ENCODE peak calls at places on chromosomes 3 and 15, in seven cellular contexts. U, O, Z, G, P, R and A are unnamed samples.

GRCh38 chr3:138046084-138046483 is 36.1 kb downstream of the CLDN18 start:
- DNase-seq in U (no peak), O (no peak), Z (no peak), G (no peak), P (no peak), R (no peak), A (peak)

GRCh38 chr3:65508743-65509422 is 529.8 kb downstream of the MAGI1 start:
- DNase-seq in U (no peak), O (no peak), Z (no peak), G (no peak), P (no peak), R (no peak), A (no peak)

GRCh38 chr15:72515591-72516389 is 41.7 kb downstream of the ARIH1 start:
- DNase-seq in U (no peak), O (no peak), Z (no peak), G (no peak), P (no peak), R (no peak), A (no peak)

GRCh38 chr15:60649845-60650548 is 171.1 kb upstream of the ICE2 start:
- DNase-seq in U (no peak), O (peak), Z (no peak), G (no peak), P (no peak), R (no peak), A (no peak)

GRCh38 chr15:52013151-52013791 is 5.7 kb upstream of the MAPK6 start:
- DNase-seq in U (no peak), O (no peak), Z (no peak), G (no peak), P (no peak), R (no peak), A (no peak)

GRCh38 chr3:171404376-171404982 is 55.7 kb downstream of the TNIK start:
- DNase-seq in U (no peak), O (no peak), Z (no peak), G (no peak), P (no peak), R (no peak), A (no peak)

GRCh38 chr15:34644061-34644460 is 60.6 kb upstream of the GOLGA8B start:
- DNase-seq in U (no peak), O (no peak), Z (no peak), G (no peak), P (no peak), R (no peak), A (no peak)

GRCh38 chr3:119336823-119337222 is 42.6 kb downstream of the ARHGAP31 start:
- DNase-seq in U (no peak), O (no peak), Z (no peak), G (no peak), P (no peak), R (no peak), A (no peak)

GRCh38 chr3:12817341-12817705 is 20.8 kb downstream of the CAND2 start:
- DNase-seq in U (no peak), O (peak), Z (no peak), G (no peak), P (no peak), R (no peak), A (no peak)

GRCh38 chr15:72420580-72420979 is 22.5 kb downstream of the TMEM202 start:
- DNase-seq in U (no peak), O (no peak), Z (no peak), G (no peak), P (no peak), R (no peak), A (no peak)

GRCh38 chr15:20361091-20361490 is 180.5 kb downstream of the GOLGA6L6 start:
- DNase-seq in U (no peak), O (no peak), Z (no peak), G (no peak), P (no peak), R (no peak), A (no peak)

GRCh38 chr3:111947179-111947727 is 31.6 kb upstream of the ABHD10 start:
- DNase-seq in U (no peak), O (no peak), Z (no peak), G (no peak), P (no peak), R (no peak), A (no peak)

GRCh38 chr15:35698978-35699377 is 153.0 kb upstream of the DPH6 start:
- DNase-seq in U (no peak), O (no peak), Z (no peak), G (no peak), P (no peak), R (no peak), A (no peak)

GRCh38 chr3:188187055-188187454 is 33.1 kb downstream of the LPP start:
- DNase-seq in U (no peak), O (no peak), Z (no peak), G (no peak), P (no peak), R (no peak), A (no peak)

GRCh38 chr3:196064006-196064405 is 17.9 kb downstream of the TFRC start:
- DNase-seq in U (no peak), O (no peak), Z (no peak), G (no peak), P (no peak), R (no peak), A (no peak)

GRCh38 chr3:188037965-188038581 is 115.9 kb upstream of the LPP start:
- DNase-seq in U (no peak), O (no peak), Z (peak), G (no peak), P (no peak), R (no peak), A (no peak)

GRCh38 chr15:96331141-96331941 is 841 bp downstream of the NR2F2 start:
- DNase-seq in U (no peak), O (no peak), Z (peak), G (no peak), P (peak), R (no peak), A (no peak)

GRCh38 chr15:51814616-51815015 is 14.8 kb upstream of the TMOD3 start:
- DNase-seq in U (no peak), O (no peak), Z (no peak), G (no peak), P (no peak), R (no peak), A (no peak)

GRCh38 chr3:185221203-185221602 is 32.6 kb downstream of the EHHADH start:
- DNase-seq in U (no peak), O (no peak), Z (no peak), G (no peak), P (no peak), R (no peak), A (no peak)

GRCh38 chr3:11610044-11610671 is 33.6 kb downstream of the VGLL4 start:
- DNase-seq in U (no peak), O (no peak), Z (peak), G (peak), P (no peak), R (no peak), A (no peak)

GRCh38 chr3:197201840-197202452 is 96.5 kb downstream of the DLG1 start:
- DNase-seq in U (no peak), O (no peak), Z (no peak), G (no peak), P (no peak), R (no peak), A (no peak)

GRCh38 chr3:46368569-46368968 is 2.2 kb upstream of the CCR5 start:
- DNase-seq in U (no peak), O (peak), Z (peak), G (peak), P (peak), R (peak), A (no peak)

GRCh38 chr3:59040902-59041301 is 8.9 kb downstream of the CFAP20DC start:
- DNase-seq in U (no peak), O (no peak), Z (no peak), G (no peak), P (no peak), R (no peak), A (no peak)

GRCh38 chr3:171168086-171168485 is 141.6 kb upstream of the SLC2A2 start:
- DNase-seq in U (no peak), O (no peak), Z (peak), G (no peak), P (no peak), R (no peak), A (no peak)

GRCh38 chr15:84840741-84841429 is 23.7 kb downstream of the ALPK3 start:
- DNase-seq in U (peak), O (no peak), Z (peak), G (peak), P (peak), R (no peak), A (no peak)

GRCh38 chr3:24545917-24546316 is 51.3 kb upstream of the THRB start:
- DNase-seq in U (no peak), O (no peak), Z (peak), G (no peak), P (peak), R (no peak), A (no peak)

GRCh38 chr3:113110263-113110662 is 101.1 kb upstream of the BOC start:
- DNase-seq in U (no peak), O (no peak), Z (peak), G (no peak), P (no peak), R (no peak), A (no peak)

GRCh38 chr3:106825962-106826605 is 551.2 kb upstream of the CCDC54 start:
- DNase-seq in U (no peak), O (no peak), Z (no peak), G (no peak), P (no peak), R (no peak), A (no peak)

GRCh38 chr15:43922021-43922420 is 95.2 kb downstream of the WDR76 start:
- DNase-seq in U (no peak), O (no peak), Z (no peak), G (no peak), P (no peak), R (no peak), A (no peak)

GRCh38 chr15:39774688-39775267 is 7.9 kb downstream of the FSIP1 start:
- DNase-seq in U (no peak), O (peak), Z (no peak), G (no peak), P (no peak), R (no peak), A (no peak)

GRCh38 chr15:76983588-76984379 is 11.1 kb upstream of the PSTPIP1 start:
- DNase-seq in U (no peak), O (no peak), Z (no peak), G (no peak), P (peak), R (no peak), A (no peak)

GRCh38 chr3:61682671-61683408 is 121.5 kb downstream of the PTPRG start:
- DNase-seq in U (no peak), O (no peak), Z (no peak), G (no peak), P (no peak), R (no peak), A (no peak)

GRCh38 chr15:49645937-49646336 is 25.1 kb downstream of the DTWD1 start:
- DNase-seq in U (no peak), O (no peak), Z (peak), G (peak), P (peak), R (no peak), A (no peak)

GRCh38 chr3:9141903-9142302 is 107.5 kb downstream of the SRGAP3 start:
- DNase-seq in U (no peak), O (no peak), Z (no peak), G (no peak), P (no peak), R (no peak), A (no peak)

GRCh38 chr15:71449363-71449762 is 334.1 kb downstream of the THSD4 start:
- DNase-seq in U (no peak), O (no peak), Z (no peak), G (no peak), P (no peak), R (no peak), A (no peak)

GRCh38 chr3:127738192-127738840 is 65.6 kb downstream of the ABTB1 start:
- DNase-seq in U (no peak), O (no peak), Z (peak), G (peak), P (no peak), R (no peak), A (no peak)
- H3K27ac ChIP-seq in U (no peak), O (no peak), Z (peak), G (peak), P (peak), R (no peak), A (peak)

GRCh38 chr15:67050522-67051087 is 14.8 kb upstream of the SMAD3 start:
- DNase-seq in U (no peak), O (no peak), Z (no peak), G (no peak), P (peak), R (no peak), A (no peak)

GRCh38 chr15:67048281-67049279 is 16.8 kb upstream of the SMAD3 start:
- DNase-seq in U (no peak), O (no peak), Z (peak), G (peak), P (peak), R (no peak), A (no peak)

GRCh38 chr15:67051088-67051659 is 14.2 kb upstream of the SMAD3 start:
- DNase-seq in U (no peak), O (no peak), Z (no peak), G (no peak), P (peak), R (no peak), A (no peak)

GRCh38 chr15:67050062-67050461 is 15.3 kb upstream of the SMAD3 start:
- DNase-seq in U (no peak), O (no peak), Z (no peak), G (no peak), P (peak), R (no peak), A (no peak)

DNA sequence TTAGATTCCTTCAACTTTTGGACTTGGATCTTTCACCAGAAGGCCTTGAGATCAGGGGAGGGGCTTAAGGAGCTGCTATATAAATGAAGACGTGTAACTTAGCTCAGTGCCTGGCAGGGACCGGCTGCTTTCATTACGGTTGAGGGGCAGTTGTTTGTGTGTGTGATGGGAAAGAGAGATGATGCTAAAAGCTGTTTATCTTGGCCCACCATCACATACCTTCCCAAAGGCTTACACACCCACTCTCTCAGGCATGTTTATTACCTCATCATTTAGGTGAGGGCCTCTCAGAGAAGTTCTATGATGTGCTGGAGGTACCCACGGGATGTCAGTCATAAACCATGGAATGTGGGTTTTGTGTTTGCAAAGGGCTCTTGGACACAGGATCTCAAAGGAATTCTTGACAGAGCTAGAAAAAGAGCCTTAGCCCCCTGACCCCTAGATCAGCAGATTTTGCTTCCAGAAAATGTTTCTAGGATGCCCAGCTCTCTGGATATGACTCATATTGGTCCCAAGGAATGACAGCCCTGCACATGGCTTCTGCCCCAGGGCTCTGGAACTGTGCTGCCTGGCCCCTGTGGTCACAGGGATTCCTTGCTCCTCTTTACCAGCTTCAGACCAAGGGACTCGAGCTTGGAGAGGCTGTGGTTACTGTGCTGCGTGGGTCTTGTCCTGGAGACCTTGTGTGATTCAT is 15.9 kb upstream of the SMAD3 start:
- DNase-seq in U (no peak), O (no peak), Z (peak), G (no peak), P (peak), R (no peak), A (no peak)
- TF ChIP-seq CTCF in U (no peak), O (no peak), Z (no peak), G (no peak), P (no peak), R (no peak), A (no peak)

GRCh38 chr3:71430941-71431552 is 152.5 kb downstream of the FOXP1 start:
- DNase-seq in U (no peak), O (no peak), Z (no peak), G (no peak), P (no peak), R (no peak), A (no peak)

GRCh38 chr3:71429610-71429988 is 153.9 kb downstream of the FOXP1 start:
- DNase-seq in U (no peak), O (no peak), Z (no peak), G (no peak), P (no peak), R (no peak), A (no peak)

GRCh38 chr3:71433631-71434030 is 149.9 kb downstream of the FOXP1 start:
- DNase-seq in U (no peak), O (no peak), Z (no peak), G (no peak), P (no peak), R (no peak), A (no peak)

GRCh38 chr3:71428841-71429609 is 154.5 kb downstream of the FOXP1 start:
- DNase-seq in U (no peak), O (no peak), Z (peak), G (no peak), P (peak), R (no peak), A (no peak)

GRCh38 chr3:71432044-71432970 is 151.2 kb downstream of the FOXP1 start:
- DNase-seq in U (no peak), O (no peak), Z (no peak), G (no peak), P (no peak), R (no peak), A (no peak)
- H3K27ac ChIP-seq in U (no peak), O (peak), Z (no peak), G (peak), P (peak), R (peak), A (peak)

DNA sequence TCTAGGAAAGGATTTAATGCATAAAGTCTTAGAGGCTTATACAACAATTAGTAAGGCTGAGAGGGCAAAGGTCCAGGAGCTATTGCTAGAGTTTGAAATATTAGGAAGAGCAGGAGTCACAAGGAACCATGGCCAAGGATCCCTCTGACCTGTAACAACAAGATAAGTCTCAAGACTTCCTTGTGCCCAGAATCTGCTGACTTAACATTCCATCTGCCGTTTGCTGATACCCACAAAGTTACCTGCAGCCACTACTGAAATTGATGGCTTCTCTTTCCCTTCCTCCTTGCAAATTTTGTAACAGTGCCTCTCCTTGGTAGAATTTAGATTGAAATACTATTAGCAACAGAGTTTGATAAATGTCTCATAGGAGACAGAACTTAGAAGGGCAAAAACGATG is 4.7 kb upstream of the MYEF2 start:
- DNase-seq in U (no peak), O (no peak), Z (no peak), G (no peak), P (no peak), R (no peak), A (no peak)
- TF ChIP-seq CTCF in U (no peak), O (no peak), Z (no peak), G (no peak), P (no peak), R (no peak), A (no peak)